ENCODE peak calls at places on chromosomes 13 and 19, in ten cellular contexts. F is heart right ventricle, P is RWPE1, W is WTC11, Q is retinal pigment epithelial cell, V is progenitor cell of endocrine pancreas, K is left ventricle myocardium inferior, Z is ascending aorta, G is AG09309, A is GM12865. E is an unnamed sample.

GRCh38 chr19:1632462-1633268 is 19.8 kb downstream of the TCF3 start:
- DNase-seq in G (no peak), F (no peak), Z (no peak), A (no peak), W (no peak), Q (no peak), K (no peak), V (no peak), P (no peak), E (no peak)

GRCh38 chr19:29625316-29625715 is 19.2 kb downstream of the POP4 start:
- DNase-seq in W (no peak), K (no peak), A (no peak), F (no peak), P (no peak), G (no peak), Z (no peak), V (peak; percentile 26), Q (no peak), E (no peak)

GRCh38 chr13:66111628-66112027 is 1118.5 kb downstream of the PCDH9 start:
- DNase-seq in G (no peak), A (no peak), K (no peak), V (no peak), F (no peak), P (no peak), Z (no peak), Q (no peak), W (no peak), E (no peak)

GRCh38 chr19:11236324-11237301 is 2.8 kb upstream of the ANGPTL8 start:
- DNase-seq in K (no peak), W (no peak), Z (no peak), P (no peak), F (no peak), V (no peak), G (no peak), Q (no peak), A (no peak), E (no peak)

GRCh38 chr19:4577020-4577782 is 17.7 kb upstream of the SEMA6B start:
- DNase-seq in A (no peak), Z (no peak), Q (no peak), W (no peak), P (no peak), V (no peak), G (no peak), F (no peak), K (no peak), E (no peak)

GRCh38 chr19:11814707-11815050 is 606 bp downstream of the ZNF440 start:
- DNase-seq in P (peak; percentile 45), V (no peak), G (no peak), F (no peak), W (no peak), Q (no peak), K (no peak), Z (no peak), A (peak; percentile 24), E (no peak)

GRCh38 chr13:73216381-73216831 is 157.6 kb downstream of the KLF5 start:
- DNase-seq in Q (no peak), G (peak; percentile 95), K (no peak), F (no peak), W (no peak), A (no peak), P (no peak), V (no peak), Z (no peak), E (no peak)

GRCh38 chr13:73702419-73703071 is 431.7 kb downstream of the KLF12 start:
- DNase-seq in A (peak; percentile 26), F (no peak), K (no peak), Z (no peak), V (no peak), Q (no peak), G (no peak), W (no peak), P (peak; percentile 15), E (peak; percentile 34)

GRCh38 chr19:17576758-17577532 is 21.5 kb downstream of the COLGALT1 start:
- DNase-seq in A (peak; percentile 47), G (no peak), P (peak; percentile 85), F (no peak), K (no peak), Z (no peak), V (peak; percentile 43), W (peak; percentile 100), Q (no peak), E (peak; percentile 19)

GRCh38 chr19:7873304-7874079 is 698 bp downstream of the PRR36 start:
- DNase-seq in A (no peak), K (no peak), V (no peak), Z (no peak), G (no peak), Q (no peak), P (no peak), W (no peak), F (no peak), E (no peak)

GRCh38 chr13:92959790-92960189 is 266.8 kb upstream of the GPC6 start:
- DNase-seq in Q (no peak), W (no peak), F (no peak), G (no peak), P (no peak), A (no peak), V (no peak), Z (no peak), K (no peak), E (no peak)

GRCh38 chr19:14416743-14417214 is 2.4 kb downstream of the DDX39A start:
- DNase-seq in V (no peak), K (no peak), G (no peak), W (no peak), Z (no peak), Q (no peak), P (no peak), F (no peak), A (peak; percentile 42), E (no peak)

GRCh38 chr13:77828815-77829214 is 89.8 kb downstream of the EDNRB start:
- DNase-seq in F (no peak), W (no peak), P (no peak), Q (no peak), Z (no peak), K (no peak), G (no peak), V (no peak), A (no peak), E (no peak)

GRCh38 chr19:14147797-14148605 is 11.6 kb upstream of the ASF1B start:
- DNase-seq in A (peak; percentile 50), F (peak; percentile 74), Z (peak; percentile 82), W (peak; percentile 74), P (peak; percentile 58), G (no peak), V (peak; percentile 67), Q (no peak), K (peak; percentile 72), E (peak; percentile 74)

GRCh38 chr19:7355151-7355845 is 6.6 kb downstream of the ARHGEF18 start:
- DNase-seq in W (no peak), A (no peak), V (no peak), Q (no peak), G (peak; percentile 46), F (no peak), Z (no peak), K (no peak), P (no peak), E (no peak)

GRCh38 chr13:51269039-51269438 is 46.8 kb downstream of the FAM124A start:
- DNase-seq in G (no peak), K (no peak), A (no peak), V (no peak), P (no peak), Z (no peak), F (no peak), Q (peak; percentile 78), W (no peak), E (no peak)

GRCh38 chr19:54485846-54486245 is 12.8 kb upstream of the CDC42EP5 start:
- DNase-seq in Z (no peak), K (no peak), V (no peak), G (no peak), P (no peak), W (no peak), Q (no peak), F (no peak), A (no peak), E (no peak)

GRCh38 chr13:94173312-94173854 is 306.1 kb downstream of the DCT start:
- DNase-seq in Q (no peak), P (no peak), W (no peak), V (no peak), G (no peak), F (no peak), K (no peak), A (no peak), Z (no peak), E (no peak)

DNA sequence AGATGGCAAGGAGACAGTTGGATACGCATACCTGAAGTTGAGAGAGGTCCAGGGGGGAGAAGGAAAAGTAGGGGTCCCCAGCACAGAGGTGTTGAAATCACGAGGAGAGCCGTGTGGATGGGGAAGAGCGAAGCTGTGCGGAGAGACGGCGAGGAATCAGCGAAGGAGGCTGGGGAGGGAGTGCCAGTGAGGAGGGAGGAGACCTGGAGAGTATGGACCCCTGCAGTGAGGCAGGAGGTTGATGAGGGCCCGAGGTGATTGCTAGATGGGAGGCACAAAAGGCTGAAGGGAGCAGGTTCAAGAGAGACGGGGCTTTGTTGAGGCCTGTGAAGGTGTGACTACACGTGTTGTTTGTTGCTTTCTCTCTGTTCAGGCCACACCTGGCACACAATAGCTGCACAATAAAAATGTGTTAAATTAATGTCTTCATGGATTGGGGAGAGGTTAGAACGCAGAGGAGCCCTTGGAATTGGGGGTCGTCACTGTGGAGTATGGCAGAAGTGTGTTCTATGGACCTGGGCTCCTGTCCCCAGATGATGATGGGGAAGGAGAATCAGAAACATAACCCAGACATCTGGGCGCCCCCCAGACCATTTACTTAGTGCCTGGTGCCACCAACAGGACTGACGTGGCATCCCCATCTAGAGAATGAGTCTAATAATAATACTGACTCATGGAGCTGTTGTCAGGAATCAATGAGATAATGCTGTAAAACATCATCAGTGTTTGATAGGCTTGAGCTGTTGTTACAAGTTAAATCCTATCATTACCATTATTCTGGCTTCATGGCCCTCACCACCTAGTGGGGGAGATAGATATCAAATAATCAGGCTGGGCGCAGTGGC is 137.5 kb downstream of the SIPA1L3 start:
- DNase-seq in P (peak; percentile 26), Z (no peak), Q (no peak), G (no peak), A (peak; percentile 29), F (no peak), K (no peak), V (no peak), W (no peak), E (no peak)
- TF ChIP-seq CTCF in P (no peak), Z (no peak), Q (no peak), G (peak; percentile 36), A (no peak), F (no peak), K (no peak), V (no peak), W (no peak), E (peak; percentile 29)

GRCh38 chr13:28522871-28523270 is 27.9 kb upstream of the FLT1 start:
- DNase-seq in V (no peak), Q (no peak), Z (no peak), K (no peak), A (no peak), G (no peak), P (no peak), F (no peak), W (no peak), E (no peak)
- TF ChIP-seq CTCF in V (no peak), Q (no peak), Z (no peak), K (no peak), A (no peak), G (no peak), P (no peak), F (no peak), W (no peak), E (no peak)

GRCh38 chr13:67833564-67833963 is 603.4 kb upstream of the PCDH9 start:
- DNase-seq in P (no peak), G (no peak), A (no peak), Z (no peak), F (no peak), V (no peak), K (no peak), W (no peak), Q (no peak), E (no peak)
- TF ChIP-seq CTCF in P (no peak), G (no peak), A (no peak), Z (no peak), F (no peak), V (no peak), K (no peak), W (no peak), Q (no peak), E (no peak)

GRCh38 chr19:10001899-10002298 is 8.4 kb downstream of the COL5A3 start:
- DNase-seq in W (peak; percentile 75), K (peak; percentile 63), V (no peak), G (no peak), A (no peak), Z (no peak), F (peak; percentile 29), P (no peak), Q (no peak), E (no peak)
- TF ChIP-seq CTCF in W (peak; percentile 61), K (peak; percentile 52), V (peak; percentile 35), G (peak; percentile 76), A (peak; percentile 34), Z (no peak), F (peak; percentile 44), P (no peak), Q (peak; percentile 48), E (peak; percentile 33)